ENCODE peak calls at places on chromosomes 6 and 20, in eight cellular contexts. M, D, S, X, B, H, J and E are unnamed samples.

GRCh38 chr20:13101701-13102100 is 92.9 kb downstream of the SPTLC3 start:
- DNase-seq in X (peak), D (no peak), S (peak), B (no peak), H (no peak), J (peak), M (no peak), E (no peak)

GRCh38 chr6:151475653-151476523 is 17.9 kb upstream of the CCDC170 start:
- DNase-seq in H (no peak), B (no peak), S (peak), J (peak), X (peak), M (no peak), D (no peak), E (peak)

GRCh38 chr20:6769953-6770831 is 2.7 kb downstream of the BMP2 start:
- DNase-seq in S (peak), B (peak), D (no peak), M (no peak), X (peak), J (peak), H (peak), E (no peak)

GRCh38 chr6:106799008-106799952 is 169.9 kb downstream of the QRSL1 start:
- DNase-seq in M (no peak), D (no peak), X (peak), S (peak), J (peak), B (no peak), H (no peak), E (peak)

GRCh38 chr6:150567360-150567759 is 32.3 kb upstream of the PLEKHG1 start:
- DNase-seq in D (no peak), J (no peak), M (no peak), X (peak), S (no peak), B (no peak), H (no peak), E (peak)

GRCh38 chr6:56766806-56767178 is 124.1 kb upstream of the DST start:
- DNase-seq in J (peak), M (no peak), S (peak), B (no peak), X (peak), D (no peak), H (no peak), E (no peak)

GRCh38 chr6:49909508-49910047 is 43.2 kb upstream of the CRISP1 start:
- DNase-seq in X (no peak), B (no peak), J (no peak), D (no peak), S (no peak), H (no peak), M (no peak), E (no peak)

GRCh38 chr20:41170386-41171105 is 33.2 kb downstream of the PLCG1 start:
- DNase-seq in D (no peak), J (no peak), X (no peak), M (no peak), H (peak), B (no peak), S (no peak), E (no peak)

GRCh38 chr6:31037692-31038091 is 27.4 kb downstream of the MUC22 start:
- DNase-seq in B (no peak), D (no peak), H (no peak), M (no peak), J (no peak), X (peak), S (peak), E (no peak)

GRCh38 chr6:29727637-29728036 is 4.4 kb downstream of the HLA-F start:
- DNase-seq in H (no peak), X (no peak), J (no peak), S (no peak), B (no peak), M (no peak), D (no peak), E (no peak)

GRCh38 chr20:63830821-63831593 is at the start of gene ZBTB46:
- DNase-seq in M (peak), H (no peak), B (no peak), J (peak), X (no peak), S (no peak), D (no peak), E (peak)

GRCh38 chr6:16925461-16925860 is 164.2 kb upstream of the ATXN1 start:
- DNase-seq in S (peak), J (no peak), X (no peak), D (no peak), M (no peak), B (no peak), H (no peak), E (no peak)

GRCh38 chr6:25061289-25061945 is 125.7 kb upstream of the RIPOR2 start:
- DNase-seq in H (no peak), S (peak), J (no peak), X (no peak), B (no peak), M (no peak), D (no peak), E (peak)

GRCh38 chr20:59992531-59992930 is 34.3 kb downstream of the CDH26 start:
- DNase-seq in H (no peak), B (no peak), J (peak), D (no peak), X (no peak), S (no peak), M (no peak), E (peak)

GRCh38 chr6:109236140-109237081 is 141.1 kb downstream of the CEP57L1 start:
- DNase-seq in D (no peak), J (no peak), X (no peak), M (no peak), H (peak), S (no peak), B (no peak), E (no peak)

GRCh38 chr6:125787791-125788190 is 3.0 kb upstream of the NCOA7 start:
- DNase-seq in B (no peak), X (peak), S (peak), J (peak), D (no peak), M (no peak), H (no peak), E (no peak)

GRCh38 chr6:84860954-84861353 is 96.6 kb upstream of the TBX18 start:
- DNase-seq in D (no peak), H (no peak), M (no peak), S (no peak), B (no peak), J (no peak), X (no peak), E (no peak)